ENCODE peak calls at places on chromosome 17, in eight cellular contexts. B, W, A, Y, Q, P, D and G are unnamed samples. For H3K9me3 and H3K36me3, the result is how much of the 10 kb centered on the place peaks cover.

GRCh38 chr17:49497147-49498036 is 2.3 kb downstream of the NGFR start:
- DNase-seq in B (no peak), W (peak), A (peak), Y (no peak), Q (peak), P (peak), D (peak), G (peak)

GRCh38 chr17:49393491-49394255 is 21.0 kb downstream of the PHB1 start:
- DNase-seq in B (no peak), W (no peak), A (no peak), Y (no peak), Q (no peak), P (no peak), D (no peak), G (no peak)

GRCh38 chr17:74977802-74978201 is 5.2 kb upstream of the HID1 start:
- DNase-seq in B (no peak), W (no peak), A (no peak), Y (no peak), Q (no peak), P (no peak), D (no peak), G (no peak)

GRCh38 chr17:38656959-38657823 is 17.6 kb downstream of the EPOP start:
- DNase-seq in B (peak), W (no peak), A (no peak), Y (no peak), Q (no peak), P (no peak), D (no peak), G (no peak)

GRCh38 chr17:45093444-45094110 is 32.5 kb downstream of the NMT1 start:
- DNase-seq in B (no peak), W (no peak), A (no peak), Y (peak), Q (no peak), P (peak), D (peak), G (peak)

GRCh38 chr17:39194089-39194984 is 3.1 kb downstream of the CACNB1 start:
- DNase-seq in B (no peak), W (peak), A (no peak), Y (no peak), Q (peak), P (peak), D (peak), G (peak)

GRCh38 chr17:83079340-83079747 is at the start of gene METRNL:
- DNase-seq in B (no peak), W (peak), A (peak), Y (peak), Q (peak), P (no peak), D (peak), G (peak)

GRCh38 chr17:79988163-79988971 is 47.3 kb downstream of the TBC1D16 start:
- DNase-seq in B (no peak), W (no peak), A (peak), Y (peak), Q (peak), P (no peak), D (no peak), G (no peak)

GRCh38 chr17:64103751-64104364 is 26.1 kb downstream of the ERN1 start:
- DNase-seq in B (no peak), W (no peak), A (peak), Y (peak), Q (peak), P (no peak), D (no peak), G (no peak)

GRCh38 chr17:39800540-39800939 is 62.8 kb downstream of the GRB7 start:
- DNase-seq in B (no peak), W (no peak), A (no peak), Y (no peak), Q (no peak), P (no peak), D (no peak), G (no peak)

GRCh38 chr17:77332981-77333685 is 192.4 kb downstream of the SEC14L1 start:
- DNase-seq in B (peak), W (no peak), A (peak), Y (peak), Q (peak), P (no peak), D (no peak), G (peak)

GRCh38 chr17:77327566-77328463 is 187.0 kb downstream of the SEC14L1 start:
- DNase-seq in B (peak), W (no peak), A (no peak), Y (peak), Q (no peak), P (no peak), D (no peak), G (peak)

DNA sequence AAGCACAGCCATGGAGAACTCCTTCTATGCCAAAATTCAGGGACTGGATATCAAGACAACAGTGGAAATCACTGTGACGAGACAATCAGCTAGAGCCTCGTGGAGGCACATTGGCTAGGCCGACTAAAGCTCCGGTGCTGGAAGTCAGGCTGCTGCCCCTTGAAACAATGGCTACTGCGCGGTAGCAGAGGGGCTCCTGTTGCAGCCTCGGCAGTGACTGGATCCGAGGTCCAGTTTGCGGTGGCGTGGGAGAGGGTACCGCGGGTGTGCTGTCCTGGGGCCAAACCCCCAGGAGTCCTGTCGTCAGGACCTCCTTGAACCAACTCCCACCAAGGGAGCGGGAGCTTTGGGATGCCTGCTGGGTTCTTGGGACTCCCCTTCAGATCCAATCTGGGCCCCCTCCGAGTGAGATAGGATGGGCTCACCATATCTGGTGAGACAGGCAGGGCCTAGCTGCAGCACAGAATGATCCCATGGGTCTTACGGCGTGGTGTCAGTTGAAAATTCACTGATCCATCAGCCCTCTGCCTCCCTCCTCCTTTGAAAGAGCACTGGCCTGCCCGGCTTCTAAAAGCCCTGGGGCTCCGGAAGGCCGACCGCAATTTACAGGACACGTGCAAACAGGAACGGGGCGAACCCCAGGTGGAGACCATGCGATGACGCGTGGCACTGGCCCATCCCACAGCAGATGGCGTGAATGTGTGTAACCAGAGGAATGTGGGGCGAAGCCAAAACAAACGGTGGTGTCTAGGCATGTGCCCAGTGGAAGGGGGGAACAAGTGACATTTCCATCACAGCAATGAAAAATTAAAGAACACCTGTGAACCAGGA is 15.8 kb upstream of the KCNJ18 start:
- DNase-seq in B (peak), W (no peak), A (no peak), Y (no peak), Q (no peak), P (no peak), D (no peak), G (no peak)
- H3K9me3 ChIP-seq in B (under half), W (under half), A (under half), Y (under half), Q (half or more), P (under half), D (under half), G (under half)

DNA sequence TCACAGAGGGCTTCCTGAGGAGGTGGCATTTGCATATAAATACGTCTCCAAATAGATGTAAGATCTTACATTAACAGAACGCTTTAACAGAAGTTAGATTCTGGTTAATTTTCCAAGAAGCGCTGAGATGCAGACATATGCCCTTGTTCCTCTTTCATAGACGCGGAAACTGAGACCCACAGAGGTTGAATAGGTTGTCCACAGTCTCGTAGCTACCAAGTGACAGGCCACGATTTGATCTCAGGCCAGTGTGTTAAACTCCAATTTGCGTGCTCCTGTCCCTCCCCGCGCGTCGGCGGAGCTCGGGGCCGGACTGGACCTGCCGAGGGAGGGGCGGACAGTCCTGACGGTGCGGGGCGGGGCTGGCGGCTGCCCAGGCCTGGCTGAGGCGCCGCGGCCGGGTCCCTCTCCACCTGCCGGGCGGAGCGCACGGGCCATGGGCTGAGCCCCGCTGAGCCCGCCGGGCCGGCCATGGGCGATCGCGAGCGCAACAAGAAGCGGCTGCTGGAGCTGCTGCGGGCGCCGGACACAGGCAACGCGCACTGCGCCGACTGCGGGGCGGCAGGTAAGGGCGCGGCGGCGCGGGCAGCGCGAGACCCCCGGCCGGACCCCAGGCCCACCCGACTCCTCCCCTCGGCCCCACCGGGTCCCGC is at the start of gene ADAP2:
- DNase-seq in B (peak), W (no peak), A (no peak), Y (peak), Q (no peak), P (peak), D (peak), G (peak)
- H3K4me3 ChIP-seq in B (peak), W (peak), A (no peak), Y (peak), Q (peak), P (peak), D (peak), G (peak)

GRCh38 chr17:60036796-60037677 is 41.7 kb downstream of the HEATR6 start:
- DNase-seq in B (peak), W (peak), A (peak), Y (peak), Q (peak), P (peak), D (peak), G (peak)
- H3K36me3 ChIP-seq in B (under half), W (under half), A (under half), Y (under half), Q (under half), P (under half), D (under half), G (under half)

GRCh38 chr17:70426752-70427151 is 257.4 kb downstream of the KCNJ2 start:
- DNase-seq in B (no peak), W (no peak), A (no peak), Y (no peak), Q (no peak), P (no peak), D (no peak), G (no peak)
- H3K9me3 ChIP-seq in B (under half), W (under half), A (under half), Y (under half), Q (under half), P (under half), D (under half), G (under half)

GRCh38 chr17:81004336-81005015 is 12.8 kb downstream of the CHMP6 start:
- DNase-seq in B (no peak), W (no peak), A (no peak), Y (peak), Q (no peak), P (no peak), D (peak), G (no peak)

GRCh38 chr17:81000631-81001357 is 9.2 kb downstream of the CHMP6 start:
- DNase-seq in B (no peak), W (no peak), A (no peak), Y (peak), Q (no peak), P (no peak), D (peak), G (no peak)

GRCh38 chr17:81002409-81003361 is 11.0 kb downstream of the CHMP6 start:
- DNase-seq in B (peak), W (no peak), A (peak), Y (no peak), Q (peak), P (peak), D (peak), G (peak)

GRCh38 chr17:81002013-81002384 is 10.4 kb downstream of the CHMP6 start:
- DNase-seq in B (no peak), W (no peak), A (no peak), Y (no peak), Q (no peak), P (no peak), D (no peak), G (no peak)

GRCh38 chr17:81003711-81004335 is 12.2 kb downstream of the CHMP6 start:
- DNase-seq in B (peak), W (no peak), A (no peak), Y (peak), Q (no peak), P (no peak), D (peak), G (no peak)
- H3K4me3 ChIP-seq in B (peak), W (peak), A (peak), Y (no peak), Q (peak), P (peak), D (peak), G (no peak)

GRCh38 chr17:2911035-2911754 is 115.0 kb downstream of the RAP1GAP2 start:
- DNase-seq in B (no peak), W (no peak), A (no peak), Y (no peak), Q (no peak), P (no peak), D (peak), G (no peak)
- H3K36me3 ChIP-seq in B (under half), W (under half), A (under half), Y (under half), Q (under half), P (under half), D (under half), G (under half)